ENCODE peak calls at places on chromosomes 4 and X, in six cellular contexts. R is astrocyte of the spinal cord, M is colonic mucosa, B is neural progenitor cell, V is sigmoid colon, L is AG09309. Y is an unnamed sample.

GRCh38 chr4:96483308-96484030 is 643.6 kb downstream of the PDHA2 start:
- DNase-seq in R (no peak), M (no peak), B (peak), V (no peak), L (no peak), Y (no peak)

GRCh38 chr4:165864228-165864627 is 8.8 kb upstream of the TLL1 start:
- DNase-seq in R (no peak), M (no peak), B (peak), V (no peak), L (no peak), Y (no peak)

GRCh38 chrX:115978068-115978467 is 192.5 kb upstream of the AGTR2 start:
- DNase-seq in R (no peak), M (no peak), B (no peak), V (no peak), L (no peak), Y (no peak)

GRCh38 chr4:74237425-74237966 is 70.8 kb upstream of the EPGN start:
- DNase-seq in R (no peak), M (no peak), B (no peak), V (no peak), L (no peak), Y (no peak)

GRCh38 chr4:165359501-165359900 is 19.3 kb upstream of the CPE start:
- DNase-seq in R (no peak), M (no peak), B (no peak), V (no peak), L (no peak), Y (no peak)

GRCh38 chr4:113020966-113021365 is 28.5 kb upstream of the ANK2 start:
- DNase-seq in R (no peak), M (no peak), B (peak), V (no peak), L (no peak), Y (no peak)

GRCh38 chr4:95572304-95572991 is 23.7 kb upstream of the UNC5C start:
- DNase-seq in R (peak), M (peak), B (no peak), V (peak), L (no peak), Y (no peak)

GRCh38 chr4:13906727-13907126 is 279.2 kb upstream of the BOD1L1 start:
- DNase-seq in R (peak), M (no peak), B (no peak), V (no peak), L (no peak), Y (no peak)

GRCh38 chrX:50889582-50889981 is 21.0 kb upstream of the BMP15 start:
- DNase-seq in R (no peak), M (no peak), B (no peak), V (no peak), L (no peak), Y (no peak)

DNA sequence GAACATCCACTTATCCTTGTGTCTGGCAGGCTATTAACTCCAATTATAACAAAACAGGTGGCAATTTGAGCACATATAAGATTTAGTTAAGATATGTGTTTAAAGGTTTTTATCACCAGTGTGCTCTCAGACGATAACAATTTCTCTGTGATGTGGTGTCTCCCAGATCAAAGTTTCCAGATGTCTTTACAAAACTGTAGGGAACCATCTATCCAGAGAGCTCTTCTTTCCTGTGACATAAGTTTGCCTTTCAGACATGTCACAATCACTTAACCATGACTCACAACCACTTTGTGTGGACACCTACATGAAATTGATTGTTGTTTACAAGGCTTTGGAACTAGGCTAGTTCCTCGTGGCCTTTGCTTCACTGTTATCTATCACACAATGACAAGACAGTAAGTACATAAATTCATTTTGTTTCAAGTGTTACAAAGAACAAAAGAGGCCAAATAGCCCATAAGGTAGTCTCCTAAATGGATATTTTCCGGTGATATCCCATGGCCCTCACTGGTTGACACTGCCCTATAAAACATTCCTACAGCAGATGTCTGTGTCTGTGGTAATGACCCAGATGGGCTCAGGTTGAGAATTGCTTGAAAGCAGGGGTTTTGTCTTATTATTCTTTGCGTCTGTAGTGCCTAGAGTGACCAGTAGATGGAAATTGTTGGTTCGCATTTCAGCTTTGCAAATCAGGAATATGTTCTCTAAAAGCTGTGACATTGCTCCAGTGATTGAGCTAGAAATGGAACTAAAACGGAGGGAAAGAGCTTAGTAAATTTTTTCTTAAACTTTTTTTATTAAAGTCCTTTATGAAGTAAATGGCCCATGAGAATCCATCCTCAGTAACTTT is 297.8 kb upstream of the FAM241A start:
- DNase-seq in R (no peak), M (no peak), B (peak), V (no peak), L (no peak), Y (no peak)
- TF ChIP-seq CTCF in R (peak), M (no peak), B (peak), V (no peak), L (peak), Y (peak)

DNA sequence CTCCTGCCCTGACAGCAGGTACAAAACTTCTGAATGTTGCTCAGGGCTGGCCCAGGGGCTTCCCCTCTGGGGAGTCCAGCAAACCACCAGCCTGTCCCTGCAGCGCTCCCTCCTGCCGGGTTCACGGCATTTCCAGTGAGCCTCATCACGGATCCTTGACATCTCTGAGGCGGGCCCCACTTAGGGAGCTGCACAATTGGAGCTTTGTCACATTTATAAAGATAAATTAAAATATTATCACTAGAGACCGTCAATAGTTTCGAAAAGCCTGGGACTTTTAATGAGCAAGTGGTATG is 5.1 kb upstream of the SORCS2 start:
- DNase-seq in R (no peak), M (no peak), B (no peak), V (peak), L (no peak), Y (no peak)
- TF ChIP-seq CTCF in R (peak), M (no peak), B (no peak), V (no peak), L (no peak), Y (no peak)

DNA sequence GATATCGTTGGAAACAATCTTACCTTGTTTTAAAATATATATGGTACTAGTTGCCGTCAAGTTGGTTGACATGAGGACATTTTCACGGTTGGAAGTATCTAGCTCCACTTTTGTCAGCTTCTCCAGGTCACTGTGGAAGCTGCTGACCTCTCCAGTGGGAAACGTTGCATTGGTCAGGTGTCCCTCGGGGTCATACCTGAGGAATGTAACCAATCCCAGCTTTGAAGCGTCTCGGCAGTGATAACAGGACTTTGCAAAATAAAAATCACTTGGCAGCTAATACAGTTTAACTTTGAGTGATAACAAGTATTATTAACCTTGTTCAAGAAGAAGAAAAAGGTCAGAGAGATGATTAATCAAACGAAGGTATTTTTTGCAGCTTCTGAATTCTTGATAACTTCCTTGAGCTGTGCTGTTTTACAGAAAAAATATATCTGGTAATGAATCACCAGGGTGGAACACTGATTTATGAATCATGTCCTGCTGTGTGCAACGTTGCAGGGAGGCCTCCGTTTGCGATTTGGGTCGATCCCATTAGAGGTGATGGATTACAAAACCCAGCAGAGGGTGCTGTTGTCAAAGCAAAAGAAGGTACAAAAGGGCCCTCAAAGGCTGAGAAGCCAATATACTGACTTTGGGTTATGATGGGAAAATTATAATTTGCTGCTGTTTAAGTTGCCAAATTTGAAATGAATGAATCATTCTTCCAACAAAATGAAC is 60.1 kb downstream of the SH2D1A start:
- DNase-seq in R (peak), M (peak), B (peak), V (peak), L (peak), Y (peak)
- TF ChIP-seq CTCF in R (peak), M (peak), B (peak), V (peak), L (peak), Y (peak)

DNA sequence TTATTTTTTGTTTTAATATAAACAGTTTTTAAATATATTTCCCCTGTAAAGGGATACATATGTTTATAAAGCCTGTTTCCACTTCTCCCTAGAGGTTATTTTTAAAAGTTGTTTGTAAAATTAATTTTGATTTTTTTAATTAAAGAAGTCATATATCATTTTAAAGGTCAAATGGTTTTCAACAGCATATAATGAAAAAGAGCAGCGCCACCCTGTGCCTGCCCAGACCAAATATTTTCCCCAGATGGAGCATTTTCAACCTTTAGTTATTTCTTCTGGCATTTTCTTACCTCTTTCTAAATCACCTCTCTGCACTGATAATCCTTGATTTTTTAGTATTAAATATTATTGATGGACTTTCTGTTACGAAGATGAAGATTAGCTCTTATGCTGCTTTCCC is 21.0 kb downstream of the MSX1 start:
- DNase-seq in R (no peak), M (no peak), B (no peak), V (no peak), L (no peak), Y (no peak)
- TF ChIP-seq CTCF in R (peak), M (no peak), B (peak), V (no peak), L (peak), Y (no peak)

DNA sequence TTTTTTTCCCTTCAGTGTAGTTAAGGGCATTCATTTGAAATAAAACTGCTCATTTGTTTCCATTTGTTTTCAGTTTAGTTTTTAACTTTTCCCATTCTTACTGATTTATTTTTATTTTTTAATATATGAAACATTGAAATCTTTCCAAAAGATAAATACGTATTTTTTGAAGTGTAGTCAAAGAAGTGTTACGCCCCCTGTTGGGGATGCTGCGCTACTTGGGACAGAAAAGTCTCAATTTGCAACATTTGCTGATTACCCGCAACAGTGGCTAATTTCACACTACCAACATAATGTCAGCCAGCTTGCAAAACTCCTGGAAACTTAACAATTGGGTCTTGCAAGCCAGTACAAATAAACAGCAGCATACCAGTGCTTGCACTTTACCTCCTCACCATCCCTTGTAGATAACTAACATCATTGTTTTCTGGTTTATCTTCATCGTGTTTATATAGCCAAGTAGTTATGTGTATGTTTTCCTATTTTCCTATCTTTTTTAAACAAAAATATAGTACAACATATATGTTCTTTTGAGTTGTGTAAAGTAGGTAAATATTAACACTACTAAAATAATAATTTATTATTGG is 158.6 kb downstream of the STPG2 start:
- DNase-seq in R (no peak), M (no peak), B (peak), V (no peak), L (no peak), Y (no peak)
- TF ChIP-seq CTCF in R (peak), M (no peak), B (peak), V (no peak), L (peak), Y (peak)

GRCh38 chr4:153649572-153649991 is 34.5 kb upstream of the TLR2 start:
- DNase-seq in R (peak), M (no peak), B (peak), V (no peak), L (no peak), Y (no peak)
- TF ChIP-seq CTCF in R (peak), M (no peak), B (peak), V (no peak), L (peak), Y (no peak)

GRCh38 chr4:52907510-52907909 is 45.4 kb downstream of the RASL11B start:
- DNase-seq in R (no peak), M (no peak), B (no peak), V (no peak), L (no peak), Y (no peak)

GRCh38 chr4:52912608-52913007 is 50.5 kb downstream of the RASL11B start:
- DNase-seq in R (peak), M (no peak), B (no peak), V (no peak), L (no peak), Y (no peak)

GRCh38 chr4:52914051-52914605 is 52.0 kb downstream of the RASL11B start:
- DNase-seq in R (peak), M (no peak), B (no peak), V (no peak), L (peak), Y (no peak)

GRCh38 chr4:52911684-52912294 is 49.7 kb downstream of the RASL11B start:
- DNase-seq in R (peak), M (peak), B (peak), V (peak), L (no peak), Y (peak)

DNA sequence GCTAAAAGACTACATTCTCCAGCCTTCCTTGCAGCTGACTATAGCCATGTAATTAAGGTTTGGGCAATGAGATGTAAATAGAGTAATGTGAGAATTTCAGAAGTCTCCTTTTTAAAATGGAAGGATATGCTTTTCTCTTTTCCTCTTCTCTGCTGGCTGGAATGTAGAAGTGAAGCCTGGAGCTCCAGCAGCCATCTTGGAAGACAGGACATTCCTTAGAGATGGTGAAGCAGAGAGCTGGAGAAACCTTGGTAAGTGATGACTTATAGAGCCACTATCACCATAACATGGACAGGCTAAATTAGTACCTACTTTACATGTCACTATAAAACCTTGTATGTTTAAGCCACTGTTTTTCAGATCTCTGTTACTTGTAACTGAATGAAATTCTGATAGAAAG is 48.0 kb downstream of the RASL11B start:
- DNase-seq in R (no peak), M (no peak), B (no peak), V (no peak), L (no peak), Y (no peak)
- TF ChIP-seq CTCF in R (no peak), M (no peak), B (no peak), V (no peak), L (no peak), Y (no peak)

GRCh38 chr4:184801781-184802180 is 24.0 kb downstream of the ACSL1 start:
- DNase-seq in R (peak), M (no peak), B (no peak), V (no peak), L (no peak), Y (no peak)

GRCh38 chr4:184803133-184803532 is 22.6 kb downstream of the ACSL1 start:
- DNase-seq in R (no peak), M (no peak), B (no peak), V (no peak), L (no peak), Y (no peak)

GRCh38 chr4:184804621-184805020 is 21.1 kb downstream of the ACSL1 start:
- DNase-seq in R (no peak), M (no peak), B (no peak), V (no peak), L (no peak), Y (no peak)

GRCh38 chr4:184803884-184804283 is 21.9 kb downstream of the ACSL1 start:
- DNase-seq in R (no peak), M (no peak), B (no peak), V (no peak), L (no peak), Y (no peak)

DNA sequence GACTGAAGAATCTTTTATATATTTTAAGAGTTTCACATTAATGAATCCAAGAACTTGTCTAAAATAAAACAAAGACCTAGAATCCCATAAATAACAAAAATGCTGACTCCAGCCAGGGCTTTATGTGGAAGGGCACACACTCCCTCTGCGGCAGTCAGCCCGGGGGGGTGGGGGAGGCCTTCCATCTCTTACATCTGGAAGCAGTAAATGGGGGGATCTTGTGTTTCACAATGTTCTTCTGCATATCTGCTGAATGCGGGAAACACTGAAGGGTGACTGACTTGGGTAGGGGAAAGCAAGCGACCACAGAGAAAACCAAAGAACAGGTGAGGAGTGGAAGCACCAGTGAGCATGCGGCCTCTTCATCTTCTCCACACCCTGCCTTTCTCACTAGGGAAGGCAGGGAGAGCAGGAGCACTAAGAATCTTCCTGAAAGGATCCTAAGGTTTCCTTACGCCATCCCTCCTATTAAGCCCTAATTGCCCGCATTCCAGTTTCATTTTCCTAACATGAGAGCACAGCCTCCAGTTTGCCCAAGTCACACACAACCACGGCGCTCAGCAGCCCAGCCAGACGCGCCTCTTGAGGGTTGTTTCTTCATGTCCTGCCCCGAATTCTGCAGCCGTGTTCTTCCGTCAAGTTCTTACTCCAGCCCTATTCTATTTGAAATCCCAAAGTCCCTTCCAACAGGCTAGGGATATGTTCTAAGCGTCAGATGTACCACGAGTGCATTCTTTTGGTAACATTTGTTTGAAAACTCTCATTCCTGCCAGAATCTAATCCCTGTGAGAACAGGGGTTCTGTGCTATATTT is 23.4 kb downstream of the ACSL1 start:
- DNase-seq in R (no peak), M (no peak), B (no peak), V (no peak), L (no peak), Y (no peak)
- TF ChIP-seq CTCF in R (no peak), M (no peak), B (no peak), V (no peak), L (no peak), Y (no peak)

DNA sequence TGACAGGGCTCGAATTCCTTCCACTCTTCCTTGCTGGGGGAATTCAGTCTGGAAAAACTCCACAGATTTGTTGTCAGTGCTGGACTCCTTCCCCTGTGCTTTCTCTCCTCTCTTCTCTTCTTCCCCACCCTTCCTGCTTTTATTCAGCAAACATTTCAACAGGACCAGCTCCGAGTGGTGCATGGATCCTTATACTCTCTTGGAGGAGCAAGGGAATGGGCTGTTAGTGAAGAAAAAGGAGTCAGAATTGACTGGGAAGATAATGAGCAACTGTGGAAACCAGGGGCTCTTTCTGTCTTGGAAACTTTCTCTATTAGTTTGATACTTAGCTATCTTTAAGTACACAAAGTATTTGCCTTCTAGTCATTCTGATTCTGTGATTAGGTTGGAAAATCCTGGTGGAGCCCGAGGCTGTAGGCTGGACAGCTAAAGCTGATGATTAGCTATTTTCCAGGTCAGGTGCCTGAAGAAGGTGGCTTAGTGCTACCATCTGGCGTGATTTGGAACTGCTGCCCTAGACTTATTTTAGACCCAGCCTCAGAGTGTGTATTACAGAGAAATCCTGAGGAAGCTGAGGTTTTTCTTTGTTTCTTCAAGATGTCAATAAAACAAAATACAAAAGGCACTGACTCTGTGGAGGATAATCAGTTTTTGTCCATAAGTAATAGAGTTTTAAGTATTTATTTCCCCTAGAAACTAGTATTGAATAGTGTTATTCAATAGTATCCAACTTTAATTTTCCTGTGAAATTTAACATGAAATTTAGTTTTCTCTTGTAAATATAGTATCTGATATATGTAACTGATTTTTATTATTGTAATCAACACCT is 38.4 kb downstream of the NAP1L5 start:
- DNase-seq in R (peak), M (peak), B (peak), V (peak), L (peak), Y (no peak)
- TF ChIP-seq CTCF in R (peak), M (peak), B (peak), V (peak), L (peak), Y (no peak)